ENCODE peak calls at places on chromosomes 12 and 14, in ten cellular contexts. One of them, this sample, is unnamed.

GRCh38 chr12:52235822-52236291 is 2.8 kb downstream of the KRT7 start:
- DNase-seq in K562: no peak
- DNase-seq in astrocyte: no peak
- DNase-seq in GM23248: no peak
- DNase-seq in mammary epithelial cell: peak; percentile 51
- DNase-seq in IMR-90: no peak
- DNase-seq in mesenchymal stem cell: no peak
- DNase-seq in fibroblast of lung: no peak
- DNase-seq in MM.1S: no peak
- DNase-seq in H1: no peak
- DNase-seq in this sample: no peak

GRCh38 chr12:68613209-68613904 is 2.7 kb downstream of the RAP1B start:
- DNase-seq in K562: peak; percentile 47
- DNase-seq in astrocyte: no peak
- DNase-seq in GM23248: no peak
- DNase-seq in mammary epithelial cell: no peak
- DNase-seq in IMR-90: no peak
- DNase-seq in mesenchymal stem cell: no peak
- DNase-seq in fibroblast of lung: no peak
- DNase-seq in MM.1S: no peak
- DNase-seq in H1: no peak
- DNase-seq in this sample: peak; percentile 40

GRCh38 chr12:21065845-21066244 is 65.1 kb upstream of the SLCO1B1 start:
- DNase-seq in K562: no peak
- DNase-seq in astrocyte: no peak
- DNase-seq in GM23248: peak; percentile 2
- DNase-seq in mammary epithelial cell: no peak
- DNase-seq in IMR-90: no peak
- DNase-seq in mesenchymal stem cell: no peak
- DNase-seq in fibroblast of lung: no peak
- DNase-seq in MM.1S: peak; percentile 25
- DNase-seq in H1: no peak
- DNase-seq in this sample: peak; percentile 48

GRCh38 chr14:56119221-56119967 is 1.2 kb downstream of the PELI2 start:
- DNase-seq in K562: peak; percentile 9
- DNase-seq in astrocyte: no peak
- DNase-seq in GM23248: peak; percentile 70
- DNase-seq in mammary epithelial cell: no peak
- DNase-seq in IMR-90: peak; percentile 52
- DNase-seq in mesenchymal stem cell: peak; percentile 53
- DNase-seq in fibroblast of lung: peak; percentile 47
- DNase-seq in MM.1S: no peak
- DNase-seq in H1: no peak
- DNase-seq in this sample: no peak

GRCh38 chr12:115752913-115753726 is 524.4 kb downstream of the MED13L start:
- DNase-seq in K562: peak; percentile 48
- DNase-seq in astrocyte: peak; percentile 50
- DNase-seq in GM23248: peak; percentile 81
- DNase-seq in mammary epithelial cell: peak; percentile 52
- DNase-seq in IMR-90: peak; percentile 77
- DNase-seq in mesenchymal stem cell: peak; percentile 77
- DNase-seq in fibroblast of lung: peak; percentile 66
- DNase-seq in MM.1S: peak; percentile 21
- DNase-seq in H1: no peak
- DNase-seq in this sample: peak; percentile 76

GRCh38 chr14:51095854-51096823 is 1.2 kb upstream of the TRIM9 start:
- DNase-seq in K562: no peak
- DNase-seq in astrocyte: peak; percentile 46
- DNase-seq in GM23248: peak; percentile 86
- DNase-seq in mammary epithelial cell: peak; percentile 48
- DNase-seq in IMR-90: peak; percentile 35
- DNase-seq in mesenchymal stem cell: peak; percentile 38
- DNase-seq in fibroblast of lung: peak; percentile 59
- DNase-seq in MM.1S: no peak
- DNase-seq in H1: no peak
- DNase-seq in this sample: peak; percentile 59

GRCh38 chr14:75981426-75981825 is 369 bp downstream of the TGFB3 start:
- DNase-seq in K562: peak; percentile 12
- DNase-seq in astrocyte: no peak
- DNase-seq in GM23248: no peak
- DNase-seq in mammary epithelial cell: no peak
- DNase-seq in IMR-90: no peak
- DNase-seq in mesenchymal stem cell: no peak
- DNase-seq in fibroblast of lung: peak; percentile 35
- DNase-seq in MM.1S: peak; percentile 19
- DNase-seq in H1: no peak
- DNase-seq in this sample: no peak

GRCh38 chr12:1821805-1822204 is 1.4 kb downstream of the LRTM2 start:
- DNase-seq in K562: no peak
- DNase-seq in astrocyte: no peak
- DNase-seq in GM23248: no peak
- DNase-seq in mammary epithelial cell: no peak
- DNase-seq in IMR-90: no peak
- DNase-seq in mesenchymal stem cell: no peak
- DNase-seq in fibroblast of lung: no peak
- DNase-seq in MM.1S: no peak
- DNase-seq in H1: no peak
- DNase-seq in this sample: no peak

GRCh38 chr12:54048694-54049093 is 4.9 kb upstream of the HOXC4 start:
- DNase-seq in K562: no peak
- DNase-seq in astrocyte: no peak
- DNase-seq in GM23248: no peak
- DNase-seq in mammary epithelial cell: no peak
- DNase-seq in IMR-90: no peak
- DNase-seq in mesenchymal stem cell: no peak
- DNase-seq in fibroblast of lung: no peak
- DNase-seq in MM.1S: no peak
- DNase-seq in H1: no peak
- DNase-seq in this sample: no peak

GRCh38 chr12:95721320-95721719 is 69.2 kb downstream of the NTN4 start:
- DNase-seq in K562: no peak
- DNase-seq in astrocyte: no peak
- DNase-seq in GM23248: no peak
- DNase-seq in mammary epithelial cell: peak; percentile 71
- DNase-seq in IMR-90: peak; percentile 33
- DNase-seq in mesenchymal stem cell: peak; percentile 32
- DNase-seq in fibroblast of lung: no peak
- DNase-seq in MM.1S: no peak
- DNase-seq in H1: no peak
- DNase-seq in this sample: peak; percentile 48

GRCh38 chr14:41606249-41607118 is at the start of gene LRFN5:
- DNase-seq in K562: no peak
- DNase-seq in astrocyte: peak; percentile 40
- DNase-seq in GM23248: peak; percentile 79
- DNase-seq in mammary epithelial cell: no peak
- DNase-seq in IMR-90: peak; percentile 49
- DNase-seq in mesenchymal stem cell: peak; percentile 78
- DNase-seq in fibroblast of lung: peak; percentile 53
- DNase-seq in MM.1S: peak; percentile 14
- DNase-seq in H1: no peak
- DNase-seq in this sample: no peak

GRCh38 chr12:57894577-57895292 is 46.6 kb upstream of the ATP23 start:
- DNase-seq in K562: no peak
- DNase-seq in astrocyte: no peak
- DNase-seq in GM23248: peak; percentile 29
- DNase-seq in mammary epithelial cell: no peak
- DNase-seq in IMR-90: no peak
- DNase-seq in mesenchymal stem cell: no peak
- DNase-seq in fibroblast of lung: no peak
- DNase-seq in MM.1S: no peak
- DNase-seq in H1: no peak
- DNase-seq in this sample: no peak
- H2AFZ ChIP-seq in K562: peak overlapping the region; percentile 92
- H2AFZ ChIP-seq in astrocyte: peak overlapping the region; percentile 82
- H2AFZ ChIP-seq in GM23248: peak overlapping the region; percentile 59
- H2AFZ ChIP-seq in mammary epithelial cell: no peak overlapping the region
- H2AFZ ChIP-seq in IMR-90: peak overlapping the region; percentile 19
- H2AFZ ChIP-seq in mesenchymal stem cell: no peak overlapping the region
- H2AFZ ChIP-seq in fibroblast of lung: no peak overlapping the region
- H2AFZ ChIP-seq in MM.1S: no peak overlapping the region
- H2AFZ ChIP-seq in H1: no peak overlapping the region
- H2AFZ ChIP-seq in this sample: no peak overlapping the region

GRCh38 chr12:81598205-81598604 is 160.9 kb downstream of the PPFIA2 start:
- DNase-seq in K562: no peak
- DNase-seq in astrocyte: no peak
- DNase-seq in GM23248: peak; percentile 2
- DNase-seq in mammary epithelial cell: no peak
- DNase-seq in IMR-90: no peak
- DNase-seq in mesenchymal stem cell: no peak
- DNase-seq in fibroblast of lung: peak; percentile 5
- DNase-seq in MM.1S: peak; percentile 18
- DNase-seq in H1: no peak
- DNase-seq in this sample: no peak
- H2AFZ ChIP-seq in K562: no peak overlapping the region
- H2AFZ ChIP-seq in astrocyte: no peak overlapping the region
- H2AFZ ChIP-seq in GM23248: peak overlapping the region; percentile 26
- H2AFZ ChIP-seq in mammary epithelial cell: no peak overlapping the region
- H2AFZ ChIP-seq in IMR-90: no peak overlapping the region
- H2AFZ ChIP-seq in mesenchymal stem cell: no peak overlapping the region
- H2AFZ ChIP-seq in fibroblast of lung: peak overlapping the region; percentile 47
- H2AFZ ChIP-seq in MM.1S: no peak overlapping the region
- H2AFZ ChIP-seq in H1: no peak overlapping the region
- H2AFZ ChIP-seq in this sample: no peak overlapping the region

GRCh38 chr14:65303185-65303901 is 109.2 kb upstream of the FUT8 start:
- DNase-seq in K562: no peak
- DNase-seq in astrocyte: peak; percentile 33
- DNase-seq in GM23248: peak; percentile 44
- DNase-seq in mammary epithelial cell: peak; percentile 60
- DNase-seq in IMR-90: peak; percentile 37
- DNase-seq in mesenchymal stem cell: no peak
- DNase-seq in fibroblast of lung: peak; percentile 52
- DNase-seq in MM.1S: no peak
- DNase-seq in H1: no peak
- DNase-seq in this sample: peak; percentile 90
- H2AFZ ChIP-seq in K562: no peak overlapping the region
- H2AFZ ChIP-seq in astrocyte: no peak overlapping the region
- H2AFZ ChIP-seq in GM23248: peak overlapping the region; percentile 68
- H2AFZ ChIP-seq in mammary epithelial cell: no peak overlapping the region
- H2AFZ ChIP-seq in IMR-90: peak overlapping the region; percentile 78
- H2AFZ ChIP-seq in mesenchymal stem cell: no peak overlapping the region
- H2AFZ ChIP-seq in fibroblast of lung: no peak overlapping the region
- H2AFZ ChIP-seq in MM.1S: no peak overlapping the region
- H2AFZ ChIP-seq in H1: no peak overlapping the region
- H2AFZ ChIP-seq in this sample: no peak overlapping the region

GRCh38 chr12:27515671-27516070 is 8.3 kb upstream of the PPFIBP1 start:
- DNase-seq in K562: no peak
- DNase-seq in astrocyte: no peak
- DNase-seq in GM23248: no peak
- DNase-seq in mammary epithelial cell: no peak
- DNase-seq in IMR-90: no peak
- DNase-seq in mesenchymal stem cell: no peak
- DNase-seq in fibroblast of lung: no peak
- DNase-seq in MM.1S: no peak
- DNase-seq in H1: no peak
- DNase-seq in this sample: no peak
- H2AFZ ChIP-seq in K562: no peak overlapping the region
- H2AFZ ChIP-seq in astrocyte: no peak overlapping the region
- H2AFZ ChIP-seq in GM23248: no peak overlapping the region
- H2AFZ ChIP-seq in mammary epithelial cell: peak overlapping the region; percentile 69
- H2AFZ ChIP-seq in IMR-90: no peak overlapping the region
- H2AFZ ChIP-seq in mesenchymal stem cell: no peak overlapping the region
- H2AFZ ChIP-seq in fibroblast of lung: no peak overlapping the region
- H2AFZ ChIP-seq in MM.1S: no peak overlapping the region
- H2AFZ ChIP-seq in H1: peak overlapping the region; percentile 28
- H2AFZ ChIP-seq in this sample: no peak overlapping the region

GRCh38 chr12:32499048-32499447 is 99.7 kb downstream of the FGD4 start:
- DNase-seq in K562: no peak
- DNase-seq in astrocyte: no peak
- DNase-seq in GM23248: peak; percentile 10
- DNase-seq in mammary epithelial cell: no peak
- DNase-seq in IMR-90: no peak
- DNase-seq in mesenchymal stem cell: no peak
- DNase-seq in fibroblast of lung: peak; percentile 10
- DNase-seq in MM.1S: no peak
- DNase-seq in H1: no peak
- DNase-seq in this sample: no peak
- H2AFZ ChIP-seq in K562: no peak overlapping the region
- H2AFZ ChIP-seq in astrocyte: no peak overlapping the region
- H2AFZ ChIP-seq in GM23248: no peak overlapping the region
- H2AFZ ChIP-seq in mammary epithelial cell: no peak overlapping the region
- H2AFZ ChIP-seq in IMR-90: no peak overlapping the region
- H2AFZ ChIP-seq in mesenchymal stem cell: no peak overlapping the region
- H2AFZ ChIP-seq in fibroblast of lung: no peak overlapping the region
- H2AFZ ChIP-seq in MM.1S: no peak overlapping the region
- H2AFZ ChIP-seq in H1: no peak overlapping the region
- H2AFZ ChIP-seq in this sample: no peak overlapping the region

GRCh38 chr14:22557846-22558220 is 31.2 kb downstream of the DAD1 start:
- DNase-seq in K562: no peak
- DNase-seq in astrocyte: no peak
- DNase-seq in GM23248: no peak
- DNase-seq in mammary epithelial cell: no peak
- DNase-seq in IMR-90: no peak
- DNase-seq in mesenchymal stem cell: no peak
- DNase-seq in fibroblast of lung: no peak
- DNase-seq in MM.1S: no peak
- DNase-seq in H1: no peak
- DNase-seq in this sample: no peak
- H2AFZ ChIP-seq in K562: peak overlapping the region; percentile 16
- H2AFZ ChIP-seq in astrocyte: no peak overlapping the region
- H2AFZ ChIP-seq in GM23248: no peak overlapping the region
- H2AFZ ChIP-seq in mammary epithelial cell: peak overlapping the region; percentile 85
- H2AFZ ChIP-seq in IMR-90: no peak overlapping the region
- H2AFZ ChIP-seq in mesenchymal stem cell: no peak overlapping the region
- H2AFZ ChIP-seq in fibroblast of lung: no peak overlapping the region
- H2AFZ ChIP-seq in MM.1S: peak overlapping the region; percentile 36
- H2AFZ ChIP-seq in H1: no peak overlapping the region
- H2AFZ ChIP-seq in this sample: peak overlapping the region; percentile 93

DNA sequence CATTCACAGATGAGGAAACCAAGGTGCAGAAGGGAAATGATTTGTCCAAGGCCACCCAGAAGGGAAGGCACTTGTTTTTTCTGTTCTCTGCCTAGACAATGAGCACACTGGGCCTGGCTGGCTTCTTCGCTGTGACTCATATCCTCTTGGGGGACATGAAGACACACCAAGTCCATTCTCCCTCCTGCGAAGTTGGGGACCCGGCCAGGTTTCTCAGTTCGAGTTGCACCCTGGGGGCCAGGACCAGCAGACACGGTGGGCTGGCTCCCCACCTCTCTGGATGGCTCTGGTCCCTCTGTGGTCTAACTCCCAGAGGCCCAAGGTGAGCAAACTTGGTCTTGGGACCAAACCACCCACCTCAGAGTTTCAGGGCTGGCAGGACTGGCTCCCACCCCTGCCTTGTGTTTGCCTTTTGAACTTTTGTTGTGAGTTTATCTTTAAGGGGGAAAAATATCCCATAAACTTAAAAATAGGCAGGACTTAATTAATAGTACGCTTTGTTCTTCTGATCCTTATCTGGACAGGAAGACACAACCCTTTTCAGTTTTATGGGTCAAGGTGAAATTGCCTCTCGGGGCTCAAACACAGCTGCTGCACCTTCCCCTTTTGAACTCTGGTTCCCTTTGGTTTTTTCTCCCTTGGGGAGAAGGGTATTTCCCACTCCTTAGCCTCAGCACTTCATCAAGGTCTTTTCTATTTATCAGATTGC is 9.0 kb upstream of the MLEC start:
- DNase-seq in K562: peak; percentile 22
- DNase-seq in astrocyte: no peak
- DNase-seq in GM23248: peak; percentile 52
- DNase-seq in mammary epithelial cell: peak; percentile 18
- DNase-seq in IMR-90: no peak
- DNase-seq in mesenchymal stem cell: no peak
- DNase-seq in fibroblast of lung: peak; percentile 13
- DNase-seq in MM.1S: no peak
- DNase-seq in H1: no peak
- DNase-seq in this sample: peak; percentile 59
- H2AFZ ChIP-seq in K562: no peak overlapping the region
- H2AFZ ChIP-seq in astrocyte: no peak overlapping the region
- H2AFZ ChIP-seq in GM23248: no peak overlapping the region
- H2AFZ ChIP-seq in mammary epithelial cell: peak overlapping the region; percentile 51
- H2AFZ ChIP-seq in IMR-90: peak overlapping the region; percentile 61
- H2AFZ ChIP-seq in mesenchymal stem cell: no peak overlapping the region
- H2AFZ ChIP-seq in fibroblast of lung: no peak overlapping the region
- H2AFZ ChIP-seq in MM.1S: no peak overlapping the region
- H2AFZ ChIP-seq in H1: no peak overlapping the region
- H2AFZ ChIP-seq in this sample: peak overlapping the region; percentile 26

This sample was measured in Karpas-422.